ENCODE peak calls at places on chromosome 13, in five cellular contexts. Y, L, Z, J and C are unnamed samples.

GRCh38 chr13:23996456-23996855 is 99.2 kb upstream of the C1QTNF9B start:
- DNase-seq in Y (no peak), L (no peak), Z (no peak), J (no peak), C (no peak)

GRCh38 chr13:62022369-62022768 is 606.7 kb upstream of the PCDH20 start:
- DNase-seq in Y (no peak), L (no peak), Z (no peak), J (no peak), C (no peak)

GRCh38 chr13:105033999-105034398 is 1501.5 kb downstream of the EFNB2 start:
- DNase-seq in Y (no peak), L (no peak), Z (no peak), J (no peak), C (no peak)

GRCh38 chr13:80040219-80040976 is 300.5 kb downstream of the SPRY2 start:
- DNase-seq in Y (peak; percentile 24), L (peak; percentile 100), Z (no peak), J (peak; percentile 96), C (no peak)

GRCh38 chr13:65468628-65469027 is 1761.5 kb downstream of the PCDH9 start:
- DNase-seq in Y (no peak), L (peak; percentile 46), Z (no peak), J (peak; percentile 55), C (no peak)

GRCh38 chr13:66210677-66211076 is 1019.5 kb downstream of the PCDH9 start:
- DNase-seq in Y (no peak), L (peak; percentile 91), Z (no peak), J (peak; percentile 87), C (no peak)

GRCh38 chr13:32538621-32539246 is at the start of gene N4BP2L2:
- DNase-seq in Y (peak; percentile 96), L (peak; percentile 99), Z (peak; percentile 96), J (peak; percentile 99), C (peak; percentile 97)

GRCh38 chr13:110045202-110045601 is 258.8 kb upstream of the IRS2 start:
- DNase-seq in Y (no peak), L (no peak), Z (no peak), J (no peak), C (no peak)

GRCh38 chr13:90891329-90891728 is 456.2 kb upstream of the MIR17HG start:
- DNase-seq in Y (no peak), L (no peak), Z (no peak), J (no peak), C (no peak)

GRCh38 chr13:66367356-66367755 is 862.8 kb downstream of the PCDH9 start:
- DNase-seq in Y (no peak), L (peak; percentile 59), Z (no peak), J (no peak), C (no peak)

GRCh38 chr13:91574756-91575155 is 176.3 kb downstream of the GPC5 start:
- DNase-seq in Y (no peak), L (peak; percentile 33), Z (no peak), J (peak; percentile 71), C (no peak)

GRCh38 chr13:42041017-42041683 is 7.3 kb upstream of the DGKH start:
- DNase-seq in Y (peak; percentile 71), L (peak; percentile 44), Z (peak; percentile 68), J (peak; percentile 46), C (peak; percentile 86)

GRCh38 chr13:38350114-38350617 is 515 bp downstream of the UFM1 start:
- DNase-seq in Y (peak; percentile 77), L (peak; percentile 50), Z (peak; percentile 61), J (peak; percentile 65), C (peak; percentile 89)

GRCh38 chr13:51935326-51936171 is 73.8 kb downstream of the CCDC70 start:
- DNase-seq in Y (peak; percentile 52), L (no peak), Z (peak; percentile 61), J (no peak), C (no peak)

GRCh38 chr13:95112883-95113282 is 188.4 kb downstream of the ABCC4 start:
- DNase-seq in Y (no peak), L (no peak), Z (no peak), J (no peak), C (no peak)

GRCh38 chr13:27338816-27339215 is 68.2 kb downstream of the RASL11A start:
- DNase-seq in Y (no peak), L (no peak), Z (peak; percentile 73), J (no peak), C (no peak)

GRCh38 chr13:103510007-103510406 is 443.8 kb upstream of the SLC10A2 start:
- DNase-seq in Y (no peak), L (no peak), Z (peak; percentile 26), J (no peak), C (no peak)

GRCh38 chr13:73717632-73718031 is 416.6 kb downstream of the KLF12 start:
- DNase-seq in Y (no peak), L (peak; percentile 69), Z (no peak), J (peak; percentile 39), C (no peak)

GRCh38 chr13:62598708-62599107 is 1183.1 kb upstream of the PCDH20 start:
- DNase-seq in Y (no peak), L (no peak), Z (peak; percentile 41), J (no peak), C (no peak)

GRCh38 chr13:30880756-30881155 is 25.3 kb upstream of the MEDAG start:
- DNase-seq in Y (no peak), L (peak; percentile 97), Z (no peak), J (peak; percentile 99), C (no peak)

GRCh38 chr13:44364601-44365000 is 9.0 kb upstream of the SERP2 start:
- DNase-seq in Y (no peak), L (peak; percentile 55), Z (peak; percentile 68), J (peak; percentile 36), C (no peak)

GRCh38 chr13:73777134-73777533 is 357.1 kb downstream of the KLF12 start:
- DNase-seq in Y (no peak), L (no peak), Z (no peak), J (no peak), C (no peak)

GRCh38 chr13:110985570-110985969 is 70.7 kb upstream of the ANKRD10 start:
- DNase-seq in Y (no peak), L (peak; percentile 34), Z (no peak), J (peak; percentile 38), C (no peak)

GRCh38 chr13:45369116-45369515 is 28.1 kb upstream of the TPT1 start:
- DNase-seq in Y (no peak), L (no peak), Z (no peak), J (no peak), C (no peak)

GRCh38 chr13:87999791-88000190 is 328.6 kb downstream of the SLITRK5 start:
- DNase-seq in Y (no peak), L (no peak), Z (no peak), J (peak; percentile 38), C (no peak)

GRCh38 chr13:24693862-24694471 is 13.8 kb downstream of the ATP12A start:
- DNase-seq in Y (peak; percentile 49), L (peak; percentile 55), Z (peak; percentile 86), J (peak; percentile 67), C (no peak)

GRCh38 chr13:92573467-92574057 is 653.0 kb upstream of the GPC6 start:
- DNase-seq in Y (no peak), L (peak; percentile 7), Z (peak; percentile 76), J (peak; percentile 20), C (no peak)

GRCh38 chr13:46317120-46317519 is 69.9 kb downstream of the RUBCNL start:
- DNase-seq in Y (no peak), L (no peak), Z (no peak), J (peak; percentile 64), C (no peak)

GRCh38 chr13:30247406-30247805 is 59.9 kb downstream of the KATNAL1 start:
- DNase-seq in Y (no peak), L (no peak), Z (no peak), J (no peak), C (no peak)

GRCh38 chr13:109836629-109837607 is 50.5 kb upstream of the IRS2 start:
- DNase-seq in Y (peak; percentile 69), L (no peak), Z (no peak), J (no peak), C (no peak)

GRCh38 chr13:85724554-85725432 is 74.4 kb downstream of the SLITRK6 start:
- DNase-seq in Y (no peak), L (peak; percentile 68), Z (no peak), J (peak; percentile 91), C (peak; percentile 50)

GRCh38 chr13:73984949-73985691 is 149.1 kb downstream of the KLF12 start:
- DNase-seq in Y (no peak), L (no peak), Z (no peak), J (no peak), C (no peak)

GRCh38 chr13:55517312-55517711 is 1623.4 kb upstream of the PRR20A start:
- DNase-seq in Y (no peak), L (no peak), Z (peak; percentile 28), J (no peak), C (no peak)

GRCh38 chr13:44271031-44271433 is 102.6 kb upstream of the SERP2 start:
- DNase-seq in Y (no peak), L (peak; percentile 85), Z (no peak), J (peak; percentile 84), C (no peak)

DNA sequence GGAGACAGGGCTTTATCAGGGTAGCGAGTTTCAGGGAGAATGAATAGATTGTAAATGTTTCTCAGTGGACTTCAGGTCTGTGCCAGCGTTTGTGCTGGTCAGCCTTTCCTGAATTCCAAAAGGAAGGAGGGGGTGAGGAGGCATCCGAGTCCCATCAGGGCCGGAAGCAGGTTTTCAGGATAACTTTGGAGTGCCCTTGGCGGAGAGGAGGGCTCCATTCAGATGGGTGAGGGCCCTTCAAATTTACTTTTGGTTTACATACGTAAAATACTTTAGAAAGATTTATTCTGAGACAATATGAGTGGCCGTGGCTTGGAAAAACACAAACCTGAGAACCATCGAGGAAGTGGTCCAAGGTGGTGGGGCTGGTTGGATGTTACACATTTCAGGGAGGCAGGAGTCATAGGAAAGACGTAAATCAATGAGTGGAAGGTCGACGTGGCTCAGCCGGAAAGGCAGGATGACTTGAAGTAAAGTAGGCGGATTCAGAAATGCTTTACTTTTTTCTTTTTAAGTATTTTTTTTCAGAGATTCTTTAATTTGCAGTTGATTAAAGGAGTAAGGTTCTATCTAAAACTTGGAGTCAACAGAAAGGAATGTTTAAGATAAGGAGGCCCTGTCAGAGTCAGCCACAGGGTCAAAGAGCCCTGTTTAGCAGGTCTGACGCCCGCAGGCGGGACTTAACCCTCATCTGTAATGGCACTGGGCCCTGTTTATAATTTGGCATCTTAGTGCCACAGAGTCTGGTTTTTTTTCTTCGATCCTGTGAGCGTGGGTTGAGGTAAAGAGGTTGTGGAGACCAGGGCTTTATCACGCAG is 32.8 kb downstream of the ATP11A start:
- DNase-seq in Y (no peak), L (peak; percentile 98), Z (no peak), J (peak; percentile 87), C (peak; percentile 57)
- H3K9ac ChIP-seq in Y (no peak overlapping the region), L (peak overlapping the region; percentile 58), Z (no peak overlapping the region), J (no peak overlapping the region), C (no peak overlapping the region)

GRCh38 chr13:21111546-21111945 is 50.2 kb upstream of the LATS2 start:
- DNase-seq in Y (no peak), L (no peak), Z (no peak), J (no peak), C (no peak)
- TF ChIP-seq CTCF in Y (no peak), L (no peak), Z (no peak), J (no peak), C (no peak)

GRCh38 chr13:77518266-77518665 is 17.2 kb upstream of the SCEL start:
- DNase-seq in Y (no peak), L (no peak), Z (no peak), J (no peak), C (no peak)
- H3K4me1 ChIP-seq in Y (no peaks in the 10 kb centered on the region), L (no peaks in the 10 kb centered on the region), Z (peaks cover 7% of the 10 kb centered on the region), J (no peaks in the 10 kb centered on the region), C (no peaks in the 10 kb centered on the region)

GRCh38 chr13:114120486-114121430 is 11.7 kb downstream of the RASA3 start:
- DNase-seq in Y (no peak), L (no peak), Z (no peak), J (no peak), C (no peak)
- H3K9ac ChIP-seq in Y (no peak overlapping the region), L (peak overlapping the region; percentile 31), Z (no peak overlapping the region), J (peak overlapping the region; percentile 54), C (no peak overlapping the region)